ENCODE peak calls at places on chromosomes 2 and 18, in six cellular contexts. One of them, this sample, is unnamed.

GRCh38 chr2:58207189-58207588 is 33.9 kb downstream of the FANCL start:
- DNase-seq in HepG2: no peak
- DNase-seq in stomach: no peak
- DNase-seq in sigmoid colon: no peak
- DNase-seq in SK-N-SH: no peak
- DNase-seq in K562: no peak
- DNase-seq in this sample: no peak

GRCh38 chr2:16318474-16319195 is 347.0 kb downstream of the CYRIA start:
- DNase-seq in sigmoid colon: no peak
- DNase-seq in HepG2: no peak
- DNase-seq in stomach: peak; percentile 46
- DNase-seq in SK-N-SH: no peak
- DNase-seq in K562: peak; percentile 35
- DNase-seq in this sample: peak; percentile 81

GRCh38 chr18:9094307-9095226 is 7.9 kb upstream of the NDUFV2 start:
- DNase-seq in stomach: no peak
- DNase-seq in SK-N-SH: no peak
- DNase-seq in K562: peak; percentile 42
- DNase-seq in HepG2: peak; percentile 92
- DNase-seq in sigmoid colon: no peak
- DNase-seq in this sample: peak; percentile 14

GRCh38 chr2:82355622-82356021 is 2051.1 kb upstream of the LRRTM1 start:
- DNase-seq in SK-N-SH: no peak
- DNase-seq in stomach: no peak
- DNase-seq in K562: no peak
- DNase-seq in sigmoid colon: no peak
- DNase-seq in HepG2: no peak
- DNase-seq in this sample: no peak

GRCh38 chr2:217853301-217853881 is 149.4 kb downstream of the TNS1 start:
- DNase-seq in HepG2: no peak
- DNase-seq in K562: no peak
- DNase-seq in sigmoid colon: peak; percentile 91
- DNase-seq in SK-N-SH: no peak
- DNase-seq in stomach: no peak
- DNase-seq in this sample: no peak

GRCh38 chr2:219104107-219105050 is 43.7 kb upstream of the IHH start:
- DNase-seq in SK-N-SH: peak; percentile 66
- DNase-seq in sigmoid colon: no peak
- DNase-seq in K562: peak; percentile 31
- DNase-seq in stomach: no peak
- DNase-seq in HepG2: peak; percentile 66
- DNase-seq in this sample: no peak

GRCh38 chr2:237427807-237428506 is 14.0 kb upstream of the COL6A3 start:
- DNase-seq in sigmoid colon: no peak
- DNase-seq in stomach: no peak
- DNase-seq in SK-N-SH: no peak
- DNase-seq in K562: no peak
- DNase-seq in HepG2: no peak
- DNase-seq in this sample: no peak

GRCh38 chr2:112648081-112648480 is 2.3 kb downstream of the SLC20A1 start:
- DNase-seq in stomach: no peak
- DNase-seq in SK-N-SH: no peak
- DNase-seq in HepG2: no peak
- DNase-seq in K562: no peak
- DNase-seq in sigmoid colon: no peak
- DNase-seq in this sample: no peak

GRCh38 chr2:80166457-80166856 is 138.1 kb downstream of the LRRTM1 start:
- DNase-seq in sigmoid colon: no peak
- DNase-seq in HepG2: no peak
- DNase-seq in K562: no peak
- DNase-seq in stomach: no peak
- DNase-seq in SK-N-SH: no peak
- DNase-seq in this sample: peak; percentile 14

GRCh38 chr2:219441451-219442205 is 7.0 kb downstream of the SPEG start:
- DNase-seq in sigmoid colon: peak; percentile 89
- DNase-seq in K562: peak; percentile 94
- DNase-seq in stomach: peak; percentile 53
- DNase-seq in HepG2: no peak
- DNase-seq in SK-N-SH: peak; percentile 98
- DNase-seq in this sample: no peak

GRCh38 chr2:148020036-148020357 is 540 bp downstream of the ORC4 start:
- DNase-seq in stomach: no peak
- DNase-seq in K562: no peak
- DNase-seq in HepG2: no peak
- DNase-seq in SK-N-SH: no peak
- DNase-seq in sigmoid colon: no peak
- DNase-seq in this sample: no peak

GRCh38 chr2:95026471-95027368 is 1.2 kb downstream of the MAL start:
- DNase-seq in stomach: peak; percentile 59
- DNase-seq in sigmoid colon: no peak
- DNase-seq in HepG2: no peak
- DNase-seq in K562: no peak
- DNase-seq in SK-N-SH: no peak
- DNase-seq in this sample: no peak

GRCh38 chr2:191607101-191607500 is 70.8 kb upstream of the NABP1 start:
- DNase-seq in K562: no peak
- DNase-seq in stomach: no peak
- DNase-seq in HepG2: no peak
- DNase-seq in SK-N-SH: no peak
- DNase-seq in sigmoid colon: no peak
- DNase-seq in this sample: no peak

GRCh38 chr2:40431600-40431955 is 20.3 kb downstream of the SLC8A1 start:
- DNase-seq in K562: no peak
- DNase-seq in stomach: no peak
- DNase-seq in HepG2: no peak
- DNase-seq in SK-N-SH: no peak
- DNase-seq in sigmoid colon: peak; percentile 80
- DNase-seq in this sample: no peak

GRCh38 chr2:96143848-96144480 is 1.3 kb downstream of the DUSP2 start:
- DNase-seq in HepG2: no peak
- DNase-seq in stomach: peak; percentile 48
- DNase-seq in K562: no peak
- DNase-seq in SK-N-SH: no peak
- DNase-seq in sigmoid colon: peak; percentile 59
- DNase-seq in this sample: no peak

GRCh38 chr18:57561728-57562423 is 24.6 kb downstream of the FECH start:
- DNase-seq in K562: peak; percentile 40
- DNase-seq in SK-N-SH: peak; percentile 68
- DNase-seq in sigmoid colon: no peak
- DNase-seq in HepG2: peak; percentile 47
- DNase-seq in stomach: no peak
- DNase-seq in this sample: no peak

GRCh38 chr2:127656569-127657231 is 10.7 kb downstream of the GPR17 start:
- DNase-seq in stomach: no peak
- DNase-seq in K562: no peak
- DNase-seq in sigmoid colon: peak; percentile 56
- DNase-seq in HepG2: no peak
- DNase-seq in SK-N-SH: no peak
- DNase-seq in this sample: no peak

GRCh38 chr18:48295586-48296311 is 113.4 kb downstream of the ZBTB7C start:
- DNase-seq in SK-N-SH: peak; percentile 47
- DNase-seq in sigmoid colon: no peak
- DNase-seq in K562: no peak
- DNase-seq in stomach: no peak
- DNase-seq in HepG2: peak; percentile 3
- DNase-seq in this sample: no peak

GRCh38 chr2:236744316-236745105 is 174.9 kb downstream of the ACKR3 start:
- DNase-seq in K562: no peak
- DNase-seq in HepG2: no peak
- DNase-seq in SK-N-SH: no peak
- DNase-seq in sigmoid colon: no peak
- DNase-seq in stomach: no peak
- DNase-seq in this sample: no peak

GRCh38 chr2:189608799-189609422 is 28.3 kb upstream of the SLC40A1 start:
- DNase-seq in HepG2: no peak
- DNase-seq in K562: no peak
- DNase-seq in stomach: no peak
- DNase-seq in SK-N-SH: no peak
- DNase-seq in sigmoid colon: no peak
- DNase-seq in this sample: no peak

GRCh38 chr2:205702576-205702975 is 20.3 kb downstream of the NRP2 start:
- DNase-seq in HepG2: peak; percentile 42
- DNase-seq in stomach: no peak
- DNase-seq in sigmoid colon: no peak
- DNase-seq in K562: no peak
- DNase-seq in SK-N-SH: no peak
- DNase-seq in this sample: no peak

GRCh38 chr2:216649573-216649972 is 16.4 kb downstream of the IGFBP2 start:
- DNase-seq in sigmoid colon: no peak
- DNase-seq in SK-N-SH: no peak
- DNase-seq in stomach: no peak
- DNase-seq in HepG2: no peak
- DNase-seq in K562: no peak
- DNase-seq in this sample: no peak

GRCh38 chr18:8791171-8791651 is 85.9 kb downstream of the MTCL1 start:
- DNase-seq in HepG2: peak; percentile 23
- DNase-seq in K562: no peak
- DNase-seq in sigmoid colon: no peak
- DNase-seq in stomach: no peak
- DNase-seq in SK-N-SH: peak; percentile 60
- DNase-seq in this sample: no peak

GRCh38 chr2:188293601-188294482 is 2.2 kb downstream of the GULP1 start:
- DNase-seq in HepG2: no peak
- DNase-seq in sigmoid colon: peak; percentile 90
- DNase-seq in SK-N-SH: peak; percentile 61
- DNase-seq in K562: peak; percentile 24
- DNase-seq in stomach: peak; percentile 81
- DNase-seq in this sample: no peak

GRCh38 chr2:233824373-233824772 is 30.0 kb downstream of the HJURP start:
- DNase-seq in stomach: no peak
- DNase-seq in HepG2: no peak
- DNase-seq in sigmoid colon: peak; percentile 10
- DNase-seq in SK-N-SH: no peak
- DNase-seq in K562: no peak
- DNase-seq in this sample: no peak

GRCh38 chr2:3113122-3113521 is 264.5 kb downstream of the EIPR1 start:
- DNase-seq in SK-N-SH: no peak
- DNase-seq in K562: no peak
- DNase-seq in HepG2: no peak
- DNase-seq in stomach: no peak
- DNase-seq in sigmoid colon: peak; percentile 46
- DNase-seq in this sample: peak; percentile 66

GRCh38 chr2:10709290-10709939 is 12.0 kb upstream of the ATP6V1C2 start:
- DNase-seq in K562: peak; percentile 22
- DNase-seq in sigmoid colon: no peak
- DNase-seq in HepG2: peak; percentile 51
- DNase-seq in stomach: no peak
- DNase-seq in SK-N-SH: peak; percentile 50
- DNase-seq in this sample: no peak

GRCh38 chr2:30373881-30374302 is 73.2 kb upstream of the LCLAT1 start:
- DNase-seq in sigmoid colon: no peak
- DNase-seq in HepG2: no peak
- DNase-seq in stomach: no peak
- DNase-seq in SK-N-SH: no peak
- DNase-seq in K562: no peak
- DNase-seq in this sample: no peak

GRCh38 chr2:234555616-234556249 is 58.9 kb upstream of the ARL4C start:
- DNase-seq in stomach: no peak
- DNase-seq in sigmoid colon: no peak
- DNase-seq in SK-N-SH: peak; percentile 33
- DNase-seq in K562: no peak
- DNase-seq in HepG2: no peak
- DNase-seq in this sample: no peak

GRCh38 chr18:7237670-7238272 is 6.9 kb downstream of the LRRC30 start:
- DNase-seq in SK-N-SH: peak; percentile 66
- DNase-seq in K562: no peak
- DNase-seq in HepG2: no peak
- DNase-seq in stomach: no peak
- DNase-seq in sigmoid colon: no peak
- DNase-seq in this sample: no peak

GRCh38 chr2:26534865-26535662 is 57.1 kb upstream of the OTOF start:
- DNase-seq in HepG2: no peak
- DNase-seq in stomach: no peak
- DNase-seq in SK-N-SH: no peak
- DNase-seq in K562: no peak
- DNase-seq in sigmoid colon: peak; percentile 40
- DNase-seq in this sample: no peak
- TF ChIP-seq EP300 in HepG2: no peak
- TF ChIP-seq EP300 in stomach: no peak
- TF ChIP-seq EP300 in SK-N-SH: no peak
- TF ChIP-seq EP300 in K562: no peak
- TF ChIP-seq EP300 in sigmoid colon: no peak
- TF ChIP-seq EP300 in this sample: no peak

DNA sequence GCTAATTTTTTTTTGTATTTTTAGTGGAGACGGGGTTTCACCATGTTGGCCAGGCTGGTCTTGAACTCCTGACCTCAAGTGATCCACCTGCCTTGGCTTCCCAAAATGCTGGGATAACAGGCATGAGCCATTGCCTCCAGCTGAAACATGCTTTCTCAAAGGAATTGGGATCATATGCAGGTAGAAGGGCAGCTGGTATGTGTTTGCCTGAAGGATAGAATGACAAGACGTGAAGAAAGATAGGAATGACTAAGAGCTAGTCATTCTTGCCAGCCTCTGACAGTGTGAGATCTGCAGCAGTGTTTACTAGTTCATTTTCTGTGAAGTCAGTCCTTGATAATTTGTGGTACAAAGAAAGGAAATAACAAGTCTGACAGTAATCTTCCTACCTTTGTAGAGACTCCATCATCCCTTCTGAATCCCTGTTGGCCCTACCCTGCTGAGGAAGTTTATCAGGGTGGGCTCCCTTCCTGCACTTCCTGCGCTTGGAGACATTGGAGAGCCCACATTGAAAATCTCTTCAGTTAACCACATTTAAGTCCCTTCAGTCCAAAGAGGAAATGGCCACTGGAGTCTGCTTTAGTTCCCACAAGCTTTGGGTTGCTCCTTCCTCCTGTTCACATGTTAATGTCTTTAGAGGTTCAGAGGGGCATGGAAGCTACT is 14.7 kb downstream of the CFLAR start:
- DNase-seq in sigmoid colon: no peak
- DNase-seq in HepG2: no peak
- DNase-seq in stomach: no peak
- DNase-seq in K562: peak; percentile 39
- DNase-seq in SK-N-SH: no peak
- DNase-seq in this sample: no peak
- TF ChIP-seq POLR2AphosphoS5 in sigmoid colon: no peak
- TF ChIP-seq POLR2AphosphoS5 in HepG2: no peak
- TF ChIP-seq POLR2AphosphoS5 in stomach: peak; percentile 70
- TF ChIP-seq POLR2AphosphoS5 in K562: peak; percentile 53
- TF ChIP-seq POLR2AphosphoS5 in SK-N-SH: no peak
- TF ChIP-seq POLR2AphosphoS5 in this sample: peak; percentile 14

GRCh38 chr2:201451330-201452057 is at the start of the genes STRADB and TRAK2:
- DNase-seq in sigmoid colon: peak; percentile 97
- DNase-seq in stomach: peak; percentile 94
- DNase-seq in K562: peak; percentile 92
- DNase-seq in SK-N-SH: peak; percentile 96
- DNase-seq in HepG2: peak; percentile 95
- DNase-seq in this sample: peak; percentile 98
- TF ChIP-seq EP300 in sigmoid colon: no peak
- TF ChIP-seq EP300 in stomach: no peak
- TF ChIP-seq EP300 in K562: no peak
- TF ChIP-seq EP300 in SK-N-SH: peak; percentile 9
- TF ChIP-seq EP300 in HepG2: peak; percentile 46
- TF ChIP-seq EP300 in this sample: no peak

GRCh38 chr18:63236417-63236816 is 83.2 kb downstream of the BCL2 start:
- DNase-seq in sigmoid colon: no peak
- DNase-seq in stomach: no peak
- DNase-seq in SK-N-SH: no peak
- DNase-seq in HepG2: no peak
- DNase-seq in K562: no peak
- DNase-seq in this sample: no peak
- TF ChIP-seq POLR2AphosphoS5 in sigmoid colon: no peak
- TF ChIP-seq POLR2AphosphoS5 in stomach: no peak
- TF ChIP-seq POLR2AphosphoS5 in SK-N-SH: no peak
- TF ChIP-seq POLR2AphosphoS5 in HepG2: no peak
- TF ChIP-seq POLR2AphosphoS5 in K562: no peak
- TF ChIP-seq POLR2AphosphoS5 in this sample: no peak

GRCh38 chr2:109613922-109614714 is at the start of the genes SEPTIN10 and SOWAHC:
- DNase-seq in SK-N-SH: peak; percentile 98
- DNase-seq in stomach: peak; percentile 94
- DNase-seq in sigmoid colon: peak; percentile 99
- DNase-seq in HepG2: peak; percentile 98
- DNase-seq in K562: no peak
- DNase-seq in this sample: peak; percentile 98
- TF ChIP-seq EP300 in SK-N-SH: no peak
- TF ChIP-seq EP300 in stomach: peak; percentile 56
- TF ChIP-seq EP300 in sigmoid colon: no peak
- TF ChIP-seq EP300 in HepG2: peak; percentile 19
- TF ChIP-seq EP300 in K562: no peak
- TF ChIP-seq EP300 in this sample: no peak

This sample was measured in esophagus muscularis mucosa.